ENCODE peak calls at places on chromosomes 6 and 20, in four cellular contexts. One of them, this sample, is unnamed.

GRCh38 chr20:32847964-32848363 is 10.8 kb upstream of the EFCAB8 start:
- DNase-seq in Kasumi-1: no peak
- DNase-seq in RWPE1: no peak
- DNase-seq in GM12865: no peak
- DNase-seq in this sample: no peak

GRCh38 chr6:163760860-163761259 is 346.3 kb downstream of the QKI start:
- DNase-seq in GM12865: no peak
- DNase-seq in RWPE1: no peak
- DNase-seq in Kasumi-1: no peak
- DNase-seq in this sample: no peak

GRCh38 chr6:3841711-3842565 is 7.2 kb upstream of the FAM50B start:
- DNase-seq in RWPE1: peak; percentile 69
- DNase-seq in GM12865: no peak
- DNase-seq in Kasumi-1: no peak
- DNase-seq in this sample: no peak

GRCh38 chr6:138601128-138601527 is 101.8 kb upstream of the NHSL1 start:
- DNase-seq in Kasumi-1: no peak
- DNase-seq in GM12865: no peak
- DNase-seq in RWPE1: no peak
- DNase-seq in this sample: no peak

GRCh38 chr20:57266251-57267157 is at the start of gene BMP7:
- DNase-seq in RWPE1: no peak
- DNase-seq in Kasumi-1: no peak
- DNase-seq in GM12865: no peak
- DNase-seq in this sample: peak; percentile 39

GRCh38 chr6:69729870-69730449 is 66.8 kb downstream of the LMBRD1 start:
- DNase-seq in RWPE1: peak; percentile 2
- DNase-seq in GM12865: no peak
- DNase-seq in Kasumi-1: peak; percentile 42
- DNase-seq in this sample: no peak

GRCh38 chr6:74434165-74434564 is 738.2 kb downstream of the CD109 start:
- DNase-seq in Kasumi-1: no peak
- DNase-seq in RWPE1: no peak
- DNase-seq in GM12865: no peak
- DNase-seq in this sample: no peak

GRCh38 chr6:34665019-34665418 is 31.5 kb downstream of the ILRUN start:
- DNase-seq in Kasumi-1: no peak
- DNase-seq in RWPE1: no peak
- DNase-seq in GM12865: no peak
- DNase-seq in this sample: no peak

GRCh38 chr6:111759413-111759835 is 113.8 kb downstream of the FYN start:
- DNase-seq in RWPE1: no peak
- DNase-seq in GM12865: no peak
- DNase-seq in Kasumi-1: no peak
- DNase-seq in this sample: no peak

GRCh38 chr6:62683063-62683462 is 397.0 kb upstream of the KHDRBS2 start:
- DNase-seq in Kasumi-1: no peak
- DNase-seq in RWPE1: no peak
- DNase-seq in GM12865: no peak
- DNase-seq in this sample: no peak

GRCh38 chr6:33683051-33683571 is 28.4 kb downstream of the UQCC2 start:
- DNase-seq in GM12865: no peak
- DNase-seq in Kasumi-1: no peak
- DNase-seq in RWPE1: no peak
- DNase-seq in this sample: no peak

GRCh38 chr6:157985378-157986155 is 3.9 kb downstream of the SYNJ2 start:
- DNase-seq in RWPE1: no peak
- DNase-seq in Kasumi-1: no peak
- DNase-seq in GM12865: no peak
- DNase-seq in this sample: no peak

GRCh38 chr6:132491303-132491702 is 21.6 kb downstream of the STX7 start:
- DNase-seq in Kasumi-1: no peak
- DNase-seq in GM12865: peak; percentile 54
- DNase-seq in RWPE1: no peak
- DNase-seq in this sample: no peak

GRCh38 chr20:24651171-24651972 is 181.9 kb downstream of the SYNDIG1 start:
- DNase-seq in GM12865: no peak
- DNase-seq in Kasumi-1: no peak
- DNase-seq in RWPE1: no peak
- DNase-seq in this sample: no peak

GRCh38 chr6:38871745-38872568 is 156.8 kb downstream of the DNAH8 start:
- DNase-seq in GM12865: peak; percentile 51
- DNase-seq in RWPE1: peak; percentile 34
- DNase-seq in Kasumi-1: peak; percentile 60
- DNase-seq in this sample: peak; percentile 44

GRCh38 chr6:167407239-167408064 is 82.6 kb downstream of the TTLL2 start:
- DNase-seq in RWPE1: no peak
- DNase-seq in GM12865: no peak
- DNase-seq in Kasumi-1: no peak
- DNase-seq in this sample: no peak

GRCh38 chr20:3545401-3545925 is 74.6 kb downstream of the ATRN start:
- DNase-seq in GM12865: no peak
- DNase-seq in RWPE1: peak; percentile 19
- DNase-seq in Kasumi-1: no peak
- DNase-seq in this sample: no peak

GRCh38 chr6:35973670-35974222 is 50.7 kb downstream of the SLC26A8 start:
- DNase-seq in Kasumi-1: no peak
- DNase-seq in RWPE1: no peak
- DNase-seq in GM12865: peak; percentile 84
- DNase-seq in this sample: peak; percentile 71

GRCh38 chr6:56259682-56260081 is 12.3 kb upstream of the COL21A1 start:
- DNase-seq in GM12865: no peak
- DNase-seq in RWPE1: peak; percentile 25
- DNase-seq in Kasumi-1: peak; percentile 7
- DNase-seq in this sample: no peak

This sample was measured in GM20000.